ENCODE peak calls at places on chromosomes 12 and 14, in ten cellular contexts. One of them, this sample, is unnamed. For H3K4me1 and H3K36me3, the result is how much of the 10 kb centered on the place peaks cover.

GRCh38 chr12:46843811-46844210 is 18.0 kb upstream of the SLC38A4 start:
- DNase-seq in PC-3: no peak
- DNase-seq in fibroblast of lung: peak
- DNase-seq in heart left ventricle: no peak
- DNase-seq in small intestine: no peak
- DNase-seq in cardiac muscle cell: no peak
- DNase-seq in transverse colon: no peak
- DNase-seq in uterus: no peak
- DNase-seq in neuronal stem cell: no peak
- DNase-seq in PC-9: no peak
- DNase-seq in this sample: no peak

GRCh38 chr14:50778757-50779483 is 52.0 kb downstream of the NIN start:
- DNase-seq in PC-3: no peak
- DNase-seq in fibroblast of lung: peak
- DNase-seq in heart left ventricle: no peak
- DNase-seq in small intestine: no peak
- DNase-seq in cardiac muscle cell: no peak
- DNase-seq in transverse colon: no peak
- DNase-seq in uterus: no peak
- DNase-seq in neuronal stem cell: no peak
- DNase-seq in PC-9: no peak
- DNase-seq in this sample: no peak

GRCh38 chr12:31029916-31030562 is 43.6 kb upstream of the DDX11 start:
- DNase-seq in PC-3: peak
- DNase-seq in fibroblast of lung: no peak
- DNase-seq in heart left ventricle: peak
- DNase-seq in small intestine: no peak
- DNase-seq in cardiac muscle cell: peak
- DNase-seq in transverse colon: no peak
- DNase-seq in uterus: no peak
- DNase-seq in neuronal stem cell: no peak
- DNase-seq in PC-9: peak
- DNase-seq in this sample: no peak

GRCh38 chr12:71780207-71780822 is 25.7 kb downstream of the RAB21 start:
- DNase-seq in PC-3: peak
- DNase-seq in fibroblast of lung: peak
- DNase-seq in heart left ventricle: peak
- DNase-seq in small intestine: peak
- DNase-seq in cardiac muscle cell: peak
- DNase-seq in transverse colon: peak
- DNase-seq in uterus: no peak
- DNase-seq in neuronal stem cell: no peak
- DNase-seq in PC-9: no peak
- DNase-seq in this sample: no peak

GRCh38 chr12:27733052-27733656 is 22.5 kb downstream of the MRPS35 start:
- DNase-seq in PC-3: peak
- DNase-seq in fibroblast of lung: peak
- DNase-seq in heart left ventricle: no peak
- DNase-seq in small intestine: peak
- DNase-seq in cardiac muscle cell: peak
- DNase-seq in transverse colon: peak
- DNase-seq in uterus: peak
- DNase-seq in neuronal stem cell: no peak
- DNase-seq in PC-9: no peak
- DNase-seq in this sample: no peak

GRCh38 chr12:11836282-11836963 is 186.9 kb downstream of the ETV6 start:
- DNase-seq in PC-3: no peak
- DNase-seq in fibroblast of lung: no peak
- DNase-seq in heart left ventricle: peak
- DNase-seq in small intestine: no peak
- DNase-seq in cardiac muscle cell: no peak
- DNase-seq in transverse colon: peak
- DNase-seq in uterus: no peak
- DNase-seq in neuronal stem cell: no peak
- DNase-seq in PC-9: no peak
- DNase-seq in this sample: no peak

GRCh38 chr14:65134651-65135579 is 32.6 kb upstream of the MAX start:
- DNase-seq in PC-3: no peak
- DNase-seq in fibroblast of lung: no peak
- DNase-seq in heart left ventricle: no peak
- DNase-seq in small intestine: peak
- DNase-seq in cardiac muscle cell: no peak
- DNase-seq in transverse colon: peak
- DNase-seq in uterus: no peak
- DNase-seq in neuronal stem cell: no peak
- DNase-seq in PC-9: no peak
- DNase-seq in this sample: no peak

GRCh38 chr14:97833291-97833690 is 1036.1 kb downstream of the VRK1 start:
- DNase-seq in PC-3: no peak
- DNase-seq in fibroblast of lung: no peak
- DNase-seq in heart left ventricle: no peak
- DNase-seq in small intestine: no peak
- DNase-seq in cardiac muscle cell: no peak
- DNase-seq in transverse colon: no peak
- DNase-seq in uterus: no peak
- DNase-seq in neuronal stem cell: no peak
- DNase-seq in PC-9: no peak
- DNase-seq in this sample: no peak

GRCh38 chr12:967641-968040 is 18.1 kb upstream of the RAD52 start:
- DNase-seq in PC-3: no peak
- DNase-seq in fibroblast of lung: no peak
- DNase-seq in heart left ventricle: no peak
- DNase-seq in small intestine: no peak
- DNase-seq in cardiac muscle cell: no peak
- DNase-seq in transverse colon: no peak
- DNase-seq in uterus: no peak
- DNase-seq in neuronal stem cell: no peak
- DNase-seq in PC-9: no peak
- DNase-seq in this sample: no peak

GRCh38 chr12:130396667-130397066 is 59.0 kb downstream of the PIWIL1 start:
- DNase-seq in PC-3: no peak
- DNase-seq in fibroblast of lung: no peak
- DNase-seq in heart left ventricle: no peak
- DNase-seq in small intestine: no peak
- DNase-seq in cardiac muscle cell: no peak
- DNase-seq in transverse colon: no peak
- DNase-seq in uterus: no peak
- DNase-seq in neuronal stem cell: no peak
- DNase-seq in PC-9: no peak
- DNase-seq in this sample: no peak

GRCh38 chr12:65532162-65532561 is 253.7 kb downstream of the MSRB3 start:
- DNase-seq in PC-3: peak
- DNase-seq in fibroblast of lung: peak
- DNase-seq in heart left ventricle: no peak
- DNase-seq in small intestine: no peak
- DNase-seq in cardiac muscle cell: no peak
- DNase-seq in transverse colon: no peak
- DNase-seq in uterus: no peak
- DNase-seq in neuronal stem cell: no peak
- DNase-seq in PC-9: no peak
- DNase-seq in this sample: no peak

GRCh38 chr14:77014004-77014604 is 14.4 kb downstream of the IRF2BPL start:
- DNase-seq in PC-3: no peak
- DNase-seq in fibroblast of lung: no peak
- DNase-seq in heart left ventricle: peak
- DNase-seq in small intestine: no peak
- DNase-seq in cardiac muscle cell: peak
- DNase-seq in transverse colon: no peak
- DNase-seq in uterus: peak
- DNase-seq in neuronal stem cell: no peak
- DNase-seq in PC-9: peak
- DNase-seq in this sample: no peak

GRCh38 chr14:52939427-52939826 is 11.4 kb downstream of the FERMT2 start:
- DNase-seq in PC-3: no peak
- DNase-seq in fibroblast of lung: no peak
- DNase-seq in heart left ventricle: no peak
- DNase-seq in small intestine: no peak
- DNase-seq in cardiac muscle cell: no peak
- DNase-seq in transverse colon: no peak
- DNase-seq in uterus: no peak
- DNase-seq in neuronal stem cell: no peak
- DNase-seq in PC-9: no peak
- DNase-seq in this sample: no peak
- H3K4me1 ChIP-seq in PC-3: under half
- H3K4me1 ChIP-seq in fibroblast of lung: under half
- H3K4me1 ChIP-seq in heart left ventricle: half or more
- H3K4me1 ChIP-seq in small intestine: under half
- H3K4me1 ChIP-seq in cardiac muscle cell: under half
- H3K4me1 ChIP-seq in transverse colon: under half
- H3K4me1 ChIP-seq in uterus: under half
- H3K4me1 ChIP-seq in neuronal stem cell: under half
- H3K4me1 ChIP-seq in PC-9: under half
- H3K4me1 ChIP-seq in this sample: under half

DNA sequence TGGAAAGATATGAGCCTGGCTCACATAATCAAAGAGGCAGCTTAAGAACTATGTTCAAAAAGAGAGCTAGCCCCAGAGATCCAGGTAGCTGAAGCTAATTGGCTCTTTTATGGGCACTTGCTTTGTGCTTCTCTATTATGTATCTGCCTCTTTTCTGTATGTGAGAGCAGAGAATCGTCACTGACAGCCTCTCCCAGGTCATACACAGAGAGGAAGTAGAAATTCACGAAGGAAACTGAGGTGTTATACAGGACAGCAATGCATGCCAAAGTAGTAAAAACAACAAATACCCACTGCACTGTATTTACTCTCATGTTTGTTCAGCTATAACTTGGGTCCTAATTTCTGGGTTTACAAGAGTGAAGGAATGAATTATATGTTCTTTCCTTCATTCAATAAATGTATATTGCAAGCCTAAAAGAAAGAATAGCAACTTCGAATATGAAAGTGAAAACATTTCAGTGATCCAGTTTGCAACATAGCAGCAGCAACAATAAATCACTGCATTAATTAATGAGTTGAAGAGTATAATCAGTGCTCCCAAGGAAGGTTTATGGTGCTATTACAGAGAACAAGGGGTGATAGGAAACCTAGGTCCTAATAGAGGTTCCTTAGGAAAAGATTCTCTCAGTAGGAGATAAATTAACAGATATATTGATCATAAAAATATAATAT is 47.1 kb upstream of the ATXN7L3B start:
- DNase-seq in PC-3: no peak
- DNase-seq in fibroblast of lung: no peak
- DNase-seq in heart left ventricle: no peak
- DNase-seq in small intestine: peak
- DNase-seq in cardiac muscle cell: no peak
- DNase-seq in transverse colon: no peak
- DNase-seq in uterus: no peak
- DNase-seq in neuronal stem cell: no peak
- DNase-seq in PC-9: no peak
- DNase-seq in this sample: no peak
- H3K4me3 ChIP-seq in PC-3: no peak
- H3K4me3 ChIP-seq in fibroblast of lung: no peak
- H3K4me3 ChIP-seq in heart left ventricle: no peak
- H3K4me3 ChIP-seq in small intestine: peak
- H3K4me3 ChIP-seq in cardiac muscle cell: no peak
- H3K4me3 ChIP-seq in transverse colon: no peak
- H3K4me3 ChIP-seq in uterus: no peak
- H3K4me3 ChIP-seq in neuronal stem cell: no peak
- H3K4me3 ChIP-seq in PC-9: no peak
- H3K4me3 ChIP-seq in this sample: no peak

GRCh38 chr12:53011889-53012288 is 5.6 kb downstream of the EIF4B start:
- DNase-seq in PC-3: no peak
- DNase-seq in fibroblast of lung: no peak
- DNase-seq in heart left ventricle: no peak
- DNase-seq in small intestine: peak
- DNase-seq in cardiac muscle cell: no peak
- DNase-seq in transverse colon: no peak
- DNase-seq in uterus: no peak
- DNase-seq in neuronal stem cell: no peak
- DNase-seq in PC-9: no peak
- DNase-seq in this sample: no peak
- H3K36me3 ChIP-seq in PC-3: half or more
- H3K36me3 ChIP-seq in fibroblast of lung: under half
- H3K36me3 ChIP-seq in heart left ventricle: under half
- H3K36me3 ChIP-seq in small intestine: under half
- H3K36me3 ChIP-seq in cardiac muscle cell: under half
- H3K36me3 ChIP-seq in transverse colon: under half
- H3K36me3 ChIP-seq in uterus: under half
- H3K36me3 ChIP-seq in neuronal stem cell: half or more
- H3K36me3 ChIP-seq in PC-9: half or more
- H3K36me3 ChIP-seq in this sample: half or more

GRCh38 chr12:112904571-112904970 is 2.2 kb upstream of the OAS1 start:
- DNase-seq in PC-3: peak
- DNase-seq in fibroblast of lung: peak
- DNase-seq in heart left ventricle: no peak
- DNase-seq in small intestine: peak
- DNase-seq in cardiac muscle cell: no peak
- DNase-seq in transverse colon: no peak
- DNase-seq in uterus: no peak
- DNase-seq in neuronal stem cell: no peak
- DNase-seq in PC-9: peak
- DNase-seq in this sample: no peak

GRCh38 chr12:112906712-112907414 is at the start of gene OAS1:
- DNase-seq in PC-3: peak
- DNase-seq in fibroblast of lung: peak
- DNase-seq in heart left ventricle: peak
- DNase-seq in small intestine: peak
- DNase-seq in cardiac muscle cell: peak
- DNase-seq in transverse colon: peak
- DNase-seq in uterus: peak
- DNase-seq in neuronal stem cell: no peak
- DNase-seq in PC-9: peak
- DNase-seq in this sample: no peak

GRCh38 chr12:112908548-112908947 is 1.8 kb downstream of the OAS1 start:
- DNase-seq in PC-3: no peak
- DNase-seq in fibroblast of lung: no peak
- DNase-seq in heart left ventricle: no peak
- DNase-seq in small intestine: no peak
- DNase-seq in cardiac muscle cell: no peak
- DNase-seq in transverse colon: no peak
- DNase-seq in uterus: no peak
- DNase-seq in neuronal stem cell: no peak
- DNase-seq in PC-9: no peak
- DNase-seq in this sample: no peak

GRCh38 chr12:112907415-112908157 is 824 bp downstream of the OAS1 start:
- DNase-seq in PC-3: no peak
- DNase-seq in fibroblast of lung: no peak
- DNase-seq in heart left ventricle: no peak
- DNase-seq in small intestine: no peak
- DNase-seq in cardiac muscle cell: no peak
- DNase-seq in transverse colon: peak
- DNase-seq in uterus: no peak
- DNase-seq in neuronal stem cell: no peak
- DNase-seq in PC-9: no peak
- DNase-seq in this sample: no peak

DNA sequence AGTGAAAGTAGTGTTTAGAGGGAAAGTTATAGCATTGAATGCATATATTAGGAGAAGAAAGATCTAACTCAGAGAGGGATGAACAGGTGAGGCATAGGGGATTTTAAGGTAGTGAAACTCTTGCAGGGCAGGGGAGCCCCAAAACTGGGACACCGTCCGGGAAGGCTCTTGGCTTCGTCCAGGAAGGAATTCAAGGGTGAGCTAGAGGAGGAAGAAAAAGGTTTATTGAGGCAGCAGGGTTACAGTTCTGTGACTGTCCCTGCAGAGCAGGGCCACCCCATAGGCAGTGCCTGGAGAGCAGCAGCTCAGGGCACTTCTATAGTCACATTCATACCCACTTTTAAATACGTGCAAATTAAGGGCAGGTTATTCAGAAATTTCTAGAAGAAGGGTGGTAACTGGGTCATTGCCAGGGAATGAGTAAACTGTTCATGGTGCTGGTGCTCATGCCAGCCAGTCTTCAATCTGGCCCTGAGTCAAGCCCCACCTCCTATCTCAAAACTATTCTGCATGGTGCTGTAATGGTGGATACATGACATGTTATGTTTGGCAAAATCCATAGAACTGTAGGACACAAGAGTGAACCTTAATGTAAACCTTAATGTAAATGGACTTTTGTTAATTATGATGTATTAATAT is 1.2 kb upstream of the OAS1 start:
- DNase-seq in PC-3: peak
- DNase-seq in fibroblast of lung: no peak
- DNase-seq in heart left ventricle: no peak
- DNase-seq in small intestine: peak
- DNase-seq in cardiac muscle cell: no peak
- DNase-seq in transverse colon: no peak
- DNase-seq in uterus: no peak
- DNase-seq in neuronal stem cell: no peak
- DNase-seq in PC-9: no peak
- DNase-seq in this sample: no peak
- H3K4me1 ChIP-seq in PC-3: under half
- H3K4me1 ChIP-seq in fibroblast of lung: under half
- H3K4me1 ChIP-seq in heart left ventricle: under half
- H3K4me1 ChIP-seq in small intestine: under half
- H3K4me1 ChIP-seq in cardiac muscle cell: under half
- H3K4me1 ChIP-seq in transverse colon: under half
- H3K4me1 ChIP-seq in uterus: under half
- H3K4me1 ChIP-seq in neuronal stem cell: under half
- H3K4me1 ChIP-seq in PC-9: under half
- H3K4me1 ChIP-seq in this sample: under half